ENCODE peak calls at places on chromosomes 13 and 19, in eight cellular contexts. N is GM23338, A is upper lobe of left lung, Q is HCT116, U is HL-60, J is prostate gland, B is Panc1, O is SK-N-SH. F is an unnamed sample. For H3K27me3, the result is how much of the 10 kb centered on the place peaks cover.

GRCh38 chr13:114054269-114054668 is 78.2 kb downstream of the RASA3 start:
- DNase-seq in N (no peak), A (peak), Q (no peak), U (no peak), J (no peak), B (no peak), O (peak), F (no peak)

GRCh38 chr19:10517361-10517759 is at the start of gene S1PR5:
- DNase-seq in N (peak), A (peak), Q (no peak), U (no peak), J (no peak), B (no peak), O (peak), F (no peak)

GRCh38 chr13:104683789-104684188 is 1617.6 kb upstream of the SLC10A2 start:
- DNase-seq in N (peak), A (no peak), Q (no peak), U (no peak), J (no peak), B (no peak), O (no peak), F (no peak)

GRCh38 chr19:3336680-3337523 is 29.5 kb upstream of the NFIC start:
- DNase-seq in N (no peak), A (peak), Q (no peak), U (no peak), J (peak), B (no peak), O (peak), F (peak)

GRCh38 chr13:78881746-78882145 is 222.8 kb upstream of the OBI1 start:
- DNase-seq in N (no peak), A (no peak), Q (no peak), U (no peak), J (no peak), B (no peak), O (peak), F (no peak)

GRCh38 chr19:18626906-18627305 is 9.9 kb upstream of the KLHL26 start:
- DNase-seq in N (peak), A (no peak), Q (no peak), U (no peak), J (no peak), B (no peak), O (no peak), F (no peak)

GRCh38 chr19:56091751-56092546 is 29.1 kb downstream of the ZNF787 start:
- DNase-seq in N (no peak), A (peak), Q (no peak), U (no peak), J (no peak), B (no peak), O (no peak), F (peak)

GRCh38 chr19:9786819-9787218 is 18.3 kb upstream of the ZNF846 start:
- DNase-seq in N (no peak), A (no peak), Q (no peak), U (no peak), J (no peak), B (no peak), O (no peak), F (no peak)

GRCh38 chr19:54282706-54283105 is 1.8 kb upstream of the LILRB2 start:
- DNase-seq in N (no peak), A (no peak), Q (no peak), U (no peak), J (no peak), B (no peak), O (no peak), F (no peak)

GRCh38 chr13:67299072-67299635 is 69.0 kb upstream of the PCDH9 start:
- DNase-seq in N (no peak), A (no peak), Q (no peak), U (no peak), J (no peak), B (no peak), O (no peak), F (no peak)

GRCh38 chr13:76579701-76580100 is 306.5 kb downstream of the KCTD12 start:
- DNase-seq in N (no peak), A (no peak), Q (no peak), U (no peak), J (no peak), B (no peak), O (no peak), F (no peak)

GRCh38 chr13:55160911-55161310 is 1979.8 kb upstream of the PRR20A start:
- DNase-seq in N (no peak), A (no peak), Q (no peak), U (no peak), J (no peak), B (no peak), O (no peak), F (no peak)

GRCh38 chr13:87058786-87059329 is 612.3 kb upstream of the SLITRK5 start:
- DNase-seq in N (no peak), A (no peak), Q (no peak), U (no peak), J (no peak), B (no peak), O (no peak), F (no peak)

GRCh38 chr13:26529441-26529840 is 28.0 kb upstream of the WASF3 start:
- DNase-seq in N (peak), A (no peak), Q (no peak), U (no peak), J (no peak), B (no peak), O (no peak), F (no peak)

GRCh38 chr13:76852991-76853390 is 33.2 kb downstream of the KCTD12 start:
- DNase-seq in N (no peak), A (no peak), Q (no peak), U (no peak), J (no peak), B (no peak), O (no peak), F (peak)

GRCh38 chr19:3954107-3954506 is 16.8 kb downstream of the DAPK3 start:
- DNase-seq in N (no peak), A (no peak), Q (no peak), U (no peak), J (no peak), B (no peak), O (no peak), F (no peak)

GRCh38 chr13:71477735-71478134 is 389.3 kb downstream of the DACH1 start:
- DNase-seq in N (peak), A (no peak), Q (peak), U (no peak), J (no peak), B (peak), O (no peak), F (no peak)

GRCh38 chr13:40116008-40116407 is 460.5 kb downstream of the COG6 start:
- DNase-seq in N (peak), A (no peak), Q (peak), U (no peak), J (no peak), B (no peak), O (no peak), F (no peak)

GRCh38 chr13:32212420-32212819 is 102.7 kb downstream of the ZAR1L start:
- DNase-seq in N (no peak), A (no peak), Q (no peak), U (no peak), J (no peak), B (no peak), O (no peak), F (no peak)

GRCh38 chr19:13764821-13765394 is 586 bp downstream of the MRI1 start:
- DNase-seq in N (peak), A (peak), Q (no peak), U (no peak), J (no peak), B (no peak), O (peak), F (no peak)

GRCh38 chr19:18440421-18440877 is 2.5 kb upstream of the ISYNA1 start:
- DNase-seq in N (peak), A (peak), Q (no peak), U (peak), J (no peak), B (no peak), O (peak), F (no peak)

GRCh38 chr13:103803349-103803748 is 737.1 kb upstream of the SLC10A2 start:
- DNase-seq in N (no peak), A (no peak), Q (no peak), U (no peak), J (no peak), B (no peak), O (peak), F (no peak)

GRCh38 chr19:58374200-58374599 is 6.6 kb downstream of the ZNF837 start:
- DNase-seq in N (no peak), A (no peak), Q (no peak), U (no peak), J (no peak), B (no peak), O (no peak), F (no peak)

GRCh38 chr13:109162248-109163051 is 533.0 kb downstream of the MYO16 start:
- DNase-seq in N (no peak), A (no peak), Q (no peak), U (peak), J (no peak), B (no peak), O (no peak), F (no peak)

GRCh38 chr13:41054212-41054877 is 7.0 kb upstream of the WBP4 start:
- DNase-seq in N (peak), A (no peak), Q (no peak), U (no peak), J (peak), B (no peak), O (peak), F (no peak)

GRCh38 chr13:95724252-95724651 is 47.3 kb downstream of the DNAJC3 start:
- DNase-seq in N (no peak), A (no peak), Q (no peak), U (no peak), J (no peak), B (no peak), O (no peak), F (no peak)

GRCh38 chr13:84917252-84917878 is 881.9 kb downstream of the SLITRK6 start:
- DNase-seq in N (peak), A (no peak), Q (no peak), U (no peak), J (no peak), B (no peak), O (peak), F (no peak)

GRCh38 chr19:46025825-46026224 is 3.0 kb upstream of the PGLYRP1 start:
- DNase-seq in N (no peak), A (no peak), Q (no peak), U (no peak), J (no peak), B (no peak), O (no peak), F (no peak)

GRCh38 chr13:107348471-107348870 is 780.5 kb upstream of the ARGLU1 start:
- DNase-seq in N (no peak), A (no peak), Q (no peak), U (no peak), J (no peak), B (no peak), O (no peak), F (no peak)

GRCh38 chr19:57227461-57227860 is 3.4 kb upstream of the AURKC start:
- DNase-seq in N (no peak), A (no peak), Q (no peak), U (no peak), J (no peak), B (no peak), O (no peak), F (no peak)

GRCh38 chr13:38202730-38203129 is 146.9 kb upstream of the UFM1 start:
- DNase-seq in N (no peak), A (no peak), Q (no peak), U (no peak), J (no peak), B (no peak), O (no peak), F (no peak)

GRCh38 chr13:99805361-99805760 is 166.2 kb downstream of the ZIC5 start:
- DNase-seq in N (peak), A (no peak), Q (no peak), U (no peak), J (no peak), B (no peak), O (no peak), F (no peak)

GRCh38 chr19:9847087-9847671 is 12.1 kb downstream of the PIN1 start:
- DNase-seq in N (peak), A (peak), Q (peak), U (peak), J (peak), B (peak), O (peak), F (no peak)

GRCh38 chr19:18991050-18991449 is 42.3 kb downstream of the SUGP2 start:
- DNase-seq in N (no peak), A (peak), Q (no peak), U (no peak), J (no peak), B (no peak), O (no peak), F (no peak)

GRCh38 chr19:43525836-43526771 is 897 bp downstream of the ETHE1 start:
- DNase-seq in N (peak), A (no peak), Q (no peak), U (no peak), J (peak), B (no peak), O (peak), F (no peak)

GRCh38 chr19:10653732-10654609 is at the start of gene ILF3:
- DNase-seq in N (peak), A (peak), Q (peak), U (peak), J (peak), B (peak), O (peak), F (peak)

GRCh38 chr13:44058586-44059238 is 179.0 kb downstream of the LACC1 start:
- DNase-seq in N (peak), A (no peak), Q (no peak), U (no peak), J (no peak), B (no peak), O (no peak), F (no peak)

GRCh38 chr13:34129422-34129821 is 311.5 kb downstream of the RFC3 start:
- DNase-seq in N (no peak), A (no peak), Q (no peak), U (no peak), J (no peak), B (no peak), O (no peak), F (no peak)

GRCh38 chr19:10270616-10271394 is at the start of gene ICAM1:
- DNase-seq in N (peak), A (peak), Q (no peak), U (no peak), J (peak), B (no peak), O (peak), F (peak)

DNA sequence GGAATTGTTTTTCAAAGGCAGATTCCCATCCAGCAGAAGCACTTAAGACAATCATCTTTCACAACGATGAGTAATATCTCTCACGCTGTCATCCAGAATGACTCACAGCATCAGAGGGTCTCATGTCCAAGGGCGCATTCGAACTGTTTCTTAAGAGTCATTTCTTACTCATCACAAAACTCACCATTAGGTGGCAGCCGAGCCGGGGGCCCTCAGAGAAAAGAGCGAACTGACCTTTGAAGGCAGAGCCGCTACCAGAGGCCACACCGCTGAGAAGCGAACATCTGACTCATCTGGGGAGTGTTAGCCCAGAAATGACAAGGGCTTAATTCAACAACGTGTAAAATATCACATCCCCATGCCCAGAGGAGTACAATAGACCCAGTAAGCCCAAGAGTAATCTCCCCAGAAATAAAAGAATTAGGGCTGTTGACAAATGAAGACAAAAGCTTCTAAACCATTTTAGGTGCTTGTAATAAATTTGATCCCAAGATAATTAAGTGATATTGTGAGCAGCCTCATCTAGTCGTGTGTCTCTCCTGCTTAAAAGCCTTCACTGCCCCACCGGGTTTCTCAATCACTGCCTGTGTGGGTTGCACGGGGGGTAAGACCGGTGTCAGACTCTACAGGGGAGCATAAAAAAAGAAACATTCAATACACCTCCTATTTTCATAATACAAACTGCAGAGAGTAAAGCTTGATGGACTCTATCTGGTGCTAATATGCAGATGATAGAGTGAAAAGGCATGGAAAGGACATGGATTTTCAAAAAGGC is 96.2 kb downstream of the CYSLTR2 start:
- DNase-seq in N (peak), A (no peak), Q (peak), U (no peak), J (no peak), B (peak), O (peak), F (no peak)
- H3K4me3 ChIP-seq in N (no peak), A (no peak), Q (peak), U (no peak), J (no peak), B (no peak), O (no peak), F (no peak)

GRCh38 chr13:110563463-110563774 is 1.9 kb upstream of the RAB20 start:
- DNase-seq in N (no peak), A (no peak), Q (no peak), U (no peak), J (no peak), B (no peak), O (no peak), F (no peak)

GRCh38 chr13:110559986-110560385 is 1.5 kb downstream of the RAB20 start:
- DNase-seq in N (no peak), A (no peak), Q (no peak), U (no peak), J (no peak), B (no peak), O (no peak), F (no peak)

GRCh38 chr13:110562696-110563462 is 1.4 kb upstream of the RAB20 start:
- DNase-seq in N (no peak), A (no peak), Q (no peak), U (no peak), J (peak), B (no peak), O (no peak), F (no peak)

GRCh38 chr13:110560606-110561334 is 752 bp downstream of the RAB20 start:
- DNase-seq in N (peak), A (no peak), Q (no peak), U (no peak), J (no peak), B (no peak), O (peak), F (no peak)

DNA sequence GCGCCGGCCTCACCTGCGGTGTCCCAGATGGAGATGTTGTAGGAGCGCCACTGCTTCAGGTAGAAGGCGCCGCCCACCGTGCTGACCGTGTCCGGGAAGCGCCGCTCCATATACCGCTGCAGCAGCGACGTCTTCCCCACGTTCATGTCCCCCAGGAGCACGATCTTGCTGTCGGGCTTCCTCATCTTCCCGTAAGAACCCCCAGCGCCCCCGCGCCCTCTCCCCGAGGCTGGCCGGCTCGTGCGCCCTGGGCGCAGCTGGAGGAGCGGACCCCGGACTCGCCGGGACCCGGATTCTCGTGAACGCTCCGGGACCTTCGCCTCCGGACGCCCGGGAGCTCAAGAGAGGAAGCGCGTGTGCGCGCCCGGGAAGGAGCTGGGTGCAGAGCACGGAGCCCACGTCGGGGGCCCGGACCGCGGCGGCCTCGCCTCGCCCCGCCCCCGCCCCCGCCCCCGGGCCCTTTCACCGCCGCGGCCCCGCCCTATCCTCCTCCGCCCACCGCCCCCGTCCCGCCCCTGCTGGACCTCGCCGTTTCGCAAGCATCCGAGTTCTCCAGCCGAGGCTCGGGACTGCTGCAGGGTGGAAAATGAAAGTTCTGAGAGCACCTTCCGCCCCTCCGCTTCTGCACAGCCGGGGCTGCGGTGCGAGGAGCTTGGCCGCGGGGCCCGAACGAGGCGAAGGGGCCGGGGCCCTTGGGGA is at the start of gene RAB20:
- DNase-seq in N (peak), A (peak), Q (peak), U (peak), J (peak), B (no peak), O (peak), F (peak)
- TF ChIP-seq POLR2AphosphoS5 in N (peak), A (peak), Q (peak), U (peak), J (peak), B (no peak), O (peak), F (peak)

DNA sequence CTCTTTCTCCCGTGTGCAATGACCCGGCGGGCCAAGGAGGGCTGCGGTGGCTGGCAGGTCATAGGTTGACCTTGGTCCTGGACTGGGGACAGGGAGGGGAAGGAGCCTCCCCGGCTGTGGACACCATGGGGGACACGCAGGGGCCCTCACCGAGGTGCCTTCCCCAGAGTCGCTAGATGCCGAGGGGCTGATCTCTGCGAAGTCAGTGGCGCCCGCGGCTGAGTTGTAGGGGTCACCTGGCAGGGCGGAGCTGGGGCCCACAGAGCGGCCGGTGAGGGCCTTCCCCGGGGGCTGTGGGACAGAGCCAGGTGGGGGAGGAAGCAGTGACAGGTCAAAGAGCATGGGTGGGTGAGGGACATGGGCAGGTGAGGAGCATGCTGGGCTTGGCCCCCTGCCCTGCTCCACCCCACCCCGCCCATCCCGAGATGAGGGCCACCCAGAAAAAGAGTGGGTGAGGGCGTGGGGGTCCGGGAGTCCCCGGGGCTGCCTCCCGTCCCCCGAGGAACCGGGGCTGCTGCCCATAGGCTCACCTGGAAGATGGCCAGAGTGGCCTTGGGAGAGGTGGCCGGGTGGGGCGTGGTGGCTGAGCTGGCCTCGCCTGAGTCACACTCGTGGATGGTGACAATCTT is 3.6 kb downstream of the CBARP start:
- DNase-seq in N (no peak), A (peak), Q (no peak), U (no peak), J (no peak), B (no peak), O (no peak), F (no peak)
- H3K27me3 ChIP-seq in N (under half), A (under half), Q (under half), U (under half), J (under half), B (under half), O (under half), F (under half)

GRCh38 chr19:38853214-38853613 is 3.4 kb upstream of the HNRNPL start:
- DNase-seq in N (no peak), A (no peak), Q (no peak), U (no peak), J (no peak), B (no peak), O (no peak), F (no peak)
- H3K4me3 ChIP-seq in N (peak), A (peak), Q (peak), U (no peak), J (no peak), B (peak), O (peak), F (no peak)

GRCh38 chr19:40460185-40460584 is 5.4 kb downstream of the BLVRB start:
- DNase-seq in N (no peak), A (no peak), Q (no peak), U (no peak), J (no peak), B (no peak), O (no peak), F (no peak)

GRCh38 chr19:40458597-40458974 is 7.0 kb downstream of the BLVRB start:
- DNase-seq in N (no peak), A (no peak), Q (no peak), U (no peak), J (no peak), B (no peak), O (no peak), F (no peak)

GRCh38 chr19:40464059-40465024 is 1.2 kb downstream of the BLVRB start:
- DNase-seq in N (peak), A (no peak), Q (peak), U (peak), J (peak), B (peak), O (peak), F (peak)

GRCh38 chr19:40465025-40465780 is at the start of gene BLVRB:
- DNase-seq in N (peak), A (no peak), Q (no peak), U (peak), J (no peak), B (no peak), O (no peak), F (no peak)

GRCh38 chr19:40461669-40462221 is 3.8 kb downstream of the BLVRB start:
- DNase-seq in N (no peak), A (no peak), Q (no peak), U (peak), J (peak), B (no peak), O (no peak), F (peak)
- TF ChIP-seq POLR2AphosphoS5 in N (no peak), A (peak), Q (no peak), U (no peak), J (peak), B (no peak), O (no peak), F (no peak)

F was measured in breast epithelium.